ENCODE peak calls at places on chromosome 13, in seven cellular contexts. One of them, this sample, is unnamed.

GRCh38 chr13:66405908-66406802 is 824.0 kb downstream of the PCDH9 start:
- DNase-seq in cerebellum: no peak
- DNase-seq in fibroblast of the conjunctiva: peak
- DNase-seq in T-helper 2 cell: no peak
- DNase-seq in mucosa of gallbladder: no peak
- DNase-seq in fibroblast of the aortic adventitia: peak
- DNase-seq in body of pancreas: no peak
- DNase-seq in this sample: no peak

GRCh38 chr13:47298506-47298905 is 401.7 kb upstream of the HTR2A start:
- DNase-seq in cerebellum: no peak
- DNase-seq in fibroblast of the conjunctiva: no peak
- DNase-seq in T-helper 2 cell: no peak
- DNase-seq in mucosa of gallbladder: no peak
- DNase-seq in fibroblast of the aortic adventitia: peak
- DNase-seq in body of pancreas: no peak
- DNase-seq in this sample: no peak

GRCh38 chr13:59409651-59410200 is 754.0 kb downstream of the DIAPH3 start:
- DNase-seq in cerebellum: no peak
- DNase-seq in fibroblast of the conjunctiva: no peak
- DNase-seq in T-helper 2 cell: no peak
- DNase-seq in mucosa of gallbladder: no peak
- DNase-seq in fibroblast of the aortic adventitia: no peak
- DNase-seq in body of pancreas: no peak
- DNase-seq in this sample: no peak

GRCh38 chr13:50016421-50016820 is 1.2 kb downstream of the KCNRG start:
- DNase-seq in cerebellum: no peak
- DNase-seq in fibroblast of the conjunctiva: no peak
- DNase-seq in T-helper 2 cell: no peak
- DNase-seq in mucosa of gallbladder: no peak
- DNase-seq in fibroblast of the aortic adventitia: peak
- DNase-seq in body of pancreas: no peak
- DNase-seq in this sample: no peak

GRCh38 chr13:50989476-50989875 is 79.9 kb downstream of the RNASEH2B start:
- DNase-seq in cerebellum: no peak
- DNase-seq in fibroblast of the conjunctiva: no peak
- DNase-seq in T-helper 2 cell: no peak
- DNase-seq in mucosa of gallbladder: no peak
- DNase-seq in fibroblast of the aortic adventitia: no peak
- DNase-seq in body of pancreas: no peak
- DNase-seq in this sample: no peak

GRCh38 chr13:113034451-113035208 is 65.6 kb downstream of the MCF2L start:
- DNase-seq in cerebellum: peak
- DNase-seq in fibroblast of the conjunctiva: peak
- DNase-seq in T-helper 2 cell: no peak
- DNase-seq in mucosa of gallbladder: peak
- DNase-seq in fibroblast of the aortic adventitia: peak
- DNase-seq in body of pancreas: peak
- DNase-seq in this sample: no peak

GRCh38 chr13:30698023-30698422 is 37.3 kb upstream of the ALOX5AP start:
- DNase-seq in cerebellum: no peak
- DNase-seq in fibroblast of the conjunctiva: peak
- DNase-seq in T-helper 2 cell: no peak
- DNase-seq in mucosa of gallbladder: no peak
- DNase-seq in fibroblast of the aortic adventitia: peak
- DNase-seq in body of pancreas: no peak
- DNase-seq in this sample: no peak

GRCh38 chr13:100440756-100441421 is 147.7 kb downstream of the GGACT start:
- DNase-seq in cerebellum: no peak
- DNase-seq in fibroblast of the conjunctiva: no peak
- DNase-seq in T-helper 2 cell: no peak
- DNase-seq in mucosa of gallbladder: no peak
- DNase-seq in fibroblast of the aortic adventitia: peak
- DNase-seq in body of pancreas: no peak
- DNase-seq in this sample: no peak

GRCh38 chr13:46402178-46402577 is 15.1 kb upstream of the RUBCNL start:
- DNase-seq in cerebellum: no peak
- DNase-seq in fibroblast of the conjunctiva: no peak
- DNase-seq in T-helper 2 cell: no peak
- DNase-seq in mucosa of gallbladder: no peak
- DNase-seq in fibroblast of the aortic adventitia: no peak
- DNase-seq in body of pancreas: no peak
- DNase-seq in this sample: no peak

GRCh38 chr13:102847272-102848234 is 1.7 kb downstream of the ERCC5 start:
- DNase-seq in cerebellum: peak
- DNase-seq in fibroblast of the conjunctiva: no peak
- DNase-seq in T-helper 2 cell: peak
- DNase-seq in mucosa of gallbladder: no peak
- DNase-seq in fibroblast of the aortic adventitia: peak
- DNase-seq in body of pancreas: peak
- DNase-seq in this sample: no peak

GRCh38 chr13:67223024-67223423 is 7.1 kb downstream of the PCDH9 start:
- DNase-seq in cerebellum: no peak
- DNase-seq in fibroblast of the conjunctiva: peak
- DNase-seq in T-helper 2 cell: no peak
- DNase-seq in mucosa of gallbladder: no peak
- DNase-seq in fibroblast of the aortic adventitia: peak
- DNase-seq in body of pancreas: no peak
- DNase-seq in this sample: no peak

GRCh38 chr13:67076378-67076777 is 153.8 kb downstream of the PCDH9 start:
- DNase-seq in cerebellum: no peak
- DNase-seq in fibroblast of the conjunctiva: no peak
- DNase-seq in T-helper 2 cell: no peak
- DNase-seq in mucosa of gallbladder: no peak
- DNase-seq in fibroblast of the aortic adventitia: no peak
- DNase-seq in body of pancreas: no peak
- DNase-seq in this sample: no peak

GRCh38 chr13:92365904-92366303 is 860.7 kb upstream of the GPC6 start:
- DNase-seq in cerebellum: no peak
- DNase-seq in fibroblast of the conjunctiva: no peak
- DNase-seq in T-helper 2 cell: no peak
- DNase-seq in mucosa of gallbladder: no peak
- DNase-seq in fibroblast of the aortic adventitia: no peak
- DNase-seq in body of pancreas: no peak
- DNase-seq in this sample: no peak

GRCh38 chr13:72125561-72125960 is 258.6 kb upstream of the DACH1 start:
- DNase-seq in cerebellum: no peak
- DNase-seq in fibroblast of the conjunctiva: peak
- DNase-seq in T-helper 2 cell: no peak
- DNase-seq in mucosa of gallbladder: no peak
- DNase-seq in fibroblast of the aortic adventitia: no peak
- DNase-seq in body of pancreas: no peak
- DNase-seq in this sample: no peak

GRCh38 chr13:79379274-79379673 is 26.8 kb downstream of the RBM26 start:
- DNase-seq in cerebellum: no peak
- DNase-seq in fibroblast of the conjunctiva: no peak
- DNase-seq in T-helper 2 cell: no peak
- DNase-seq in mucosa of gallbladder: no peak
- DNase-seq in fibroblast of the aortic adventitia: peak
- DNase-seq in body of pancreas: no peak
- DNase-seq in this sample: no peak

GRCh38 chr13:111846396-111847174 is 220.4 kb upstream of the SOX1 start:
- DNase-seq in cerebellum: no peak
- DNase-seq in fibroblast of the conjunctiva: no peak
- DNase-seq in T-helper 2 cell: no peak
- DNase-seq in mucosa of gallbladder: no peak
- DNase-seq in fibroblast of the aortic adventitia: no peak
- DNase-seq in body of pancreas: no peak
- DNase-seq in this sample: no peak

GRCh38 chr13:114128624-114129522 is 3.5 kb downstream of the RASA3 start:
- DNase-seq in cerebellum: no peak
- DNase-seq in fibroblast of the conjunctiva: peak
- DNase-seq in T-helper 2 cell: peak
- DNase-seq in mucosa of gallbladder: peak
- DNase-seq in fibroblast of the aortic adventitia: peak
- DNase-seq in body of pancreas: peak
- DNase-seq in this sample: peak

GRCh38 chr13:35961002-35961401 is 170.2 kb downstream of the DCLK1 start:
- DNase-seq in cerebellum: no peak
- DNase-seq in fibroblast of the conjunctiva: no peak
- DNase-seq in T-helper 2 cell: no peak
- DNase-seq in mucosa of gallbladder: no peak
- DNase-seq in fibroblast of the aortic adventitia: peak
- DNase-seq in body of pancreas: no peak
- DNase-seq in this sample: no peak

GRCh38 chr13:88979465-88980180 is 1308.5 kb downstream of the SLITRK5 start:
- DNase-seq in cerebellum: no peak
- DNase-seq in fibroblast of the conjunctiva: no peak
- DNase-seq in T-helper 2 cell: no peak
- DNase-seq in mucosa of gallbladder: no peak
- DNase-seq in fibroblast of the aortic adventitia: no peak
- DNase-seq in body of pancreas: no peak
- DNase-seq in this sample: no peak

GRCh38 chr13:113635709-113636108 is 22.3 kb downstream of the ATP4B start:
- DNase-seq in cerebellum: no peak
- DNase-seq in fibroblast of the conjunctiva: no peak
- DNase-seq in T-helper 2 cell: no peak
- DNase-seq in mucosa of gallbladder: no peak
- DNase-seq in fibroblast of the aortic adventitia: no peak
- DNase-seq in body of pancreas: no peak
- DNase-seq in this sample: no peak

GRCh38 chr13:42997381-42997780 is 5.3 kb upstream of the EPSTI1 start:
- DNase-seq in cerebellum: no peak
- DNase-seq in fibroblast of the conjunctiva: no peak
- DNase-seq in T-helper 2 cell: no peak
- DNase-seq in mucosa of gallbladder: no peak
- DNase-seq in fibroblast of the aortic adventitia: peak
- DNase-seq in body of pancreas: no peak
- DNase-seq in this sample: no peak

GRCh38 chr13:21238267-21238666 is 61.8 kb downstream of the MRPL57 start:
- DNase-seq in cerebellum: no peak
- DNase-seq in fibroblast of the conjunctiva: no peak
- DNase-seq in T-helper 2 cell: no peak
- DNase-seq in mucosa of gallbladder: no peak
- DNase-seq in fibroblast of the aortic adventitia: no peak
- DNase-seq in body of pancreas: no peak
- DNase-seq in this sample: no peak

GRCh38 chr13:34335662-34336007 is 517.7 kb downstream of the RFC3 start:
- DNase-seq in cerebellum: no peak
- DNase-seq in fibroblast of the conjunctiva: no peak
- DNase-seq in T-helper 2 cell: no peak
- DNase-seq in mucosa of gallbladder: no peak
- DNase-seq in fibroblast of the aortic adventitia: no peak
- DNase-seq in body of pancreas: peak
- DNase-seq in this sample: no peak

GRCh38 chr13:105159794-105160193 is 1375.7 kb downstream of the EFNB2 start:
- DNase-seq in cerebellum: peak
- DNase-seq in fibroblast of the conjunctiva: no peak
- DNase-seq in T-helper 2 cell: no peak
- DNase-seq in mucosa of gallbladder: no peak
- DNase-seq in fibroblast of the aortic adventitia: no peak
- DNase-seq in body of pancreas: peak
- DNase-seq in this sample: no peak

GRCh38 chr13:100633461-100633860 is 41.1 kb downstream of the TMTC4 start:
- DNase-seq in cerebellum: no peak
- DNase-seq in fibroblast of the conjunctiva: peak
- DNase-seq in T-helper 2 cell: no peak
- DNase-seq in mucosa of gallbladder: no peak
- DNase-seq in fibroblast of the aortic adventitia: peak
- DNase-seq in body of pancreas: no peak
- DNase-seq in this sample: no peak

GRCh38 chr13:25775986-25776385 is 275.8 kb downstream of the SHISA2 start:
- DNase-seq in cerebellum: no peak
- DNase-seq in fibroblast of the conjunctiva: no peak
- DNase-seq in T-helper 2 cell: no peak
- DNase-seq in mucosa of gallbladder: no peak
- DNase-seq in fibroblast of the aortic adventitia: no peak
- DNase-seq in body of pancreas: no peak
- DNase-seq in this sample: no peak

GRCh38 chr13:97215325-97215724 is 6.8 kb upstream of the MBNL2 start:
- DNase-seq in cerebellum: no peak
- DNase-seq in fibroblast of the conjunctiva: no peak
- DNase-seq in T-helper 2 cell: no peak
- DNase-seq in mucosa of gallbladder: no peak
- DNase-seq in fibroblast of the aortic adventitia: no peak
- DNase-seq in body of pancreas: no peak
- DNase-seq in this sample: no peak

GRCh38 chr13:96822900-96823299 is 171.4 kb downstream of the OXGR1 start:
- DNase-seq in cerebellum: no peak
- DNase-seq in fibroblast of the conjunctiva: peak
- DNase-seq in T-helper 2 cell: no peak
- DNase-seq in mucosa of gallbladder: no peak
- DNase-seq in fibroblast of the aortic adventitia: peak
- DNase-seq in body of pancreas: peak
- DNase-seq in this sample: peak

GRCh38 chr13:23289917-23290357 is 109.2 kb downstream of the SGCG start:
- DNase-seq in cerebellum: no peak
- DNase-seq in fibroblast of the conjunctiva: peak
- DNase-seq in T-helper 2 cell: no peak
- DNase-seq in mucosa of gallbladder: no peak
- DNase-seq in fibroblast of the aortic adventitia: no peak
- DNase-seq in body of pancreas: no peak
- DNase-seq in this sample: no peak

GRCh38 chr13:76971215-76971614 is 20.7 kb upstream of the CLN5 start:
- DNase-seq in cerebellum: no peak
- DNase-seq in fibroblast of the conjunctiva: no peak
- DNase-seq in T-helper 2 cell: no peak
- DNase-seq in mucosa of gallbladder: no peak
- DNase-seq in fibroblast of the aortic adventitia: no peak
- DNase-seq in body of pancreas: no peak
- DNase-seq in this sample: no peak

GRCh38 chr13:62431852-62432251 is 1016.2 kb upstream of the PCDH20 start:
- DNase-seq in cerebellum: no peak
- DNase-seq in fibroblast of the conjunctiva: no peak
- DNase-seq in T-helper 2 cell: no peak
- DNase-seq in mucosa of gallbladder: no peak
- DNase-seq in fibroblast of the aortic adventitia: no peak
- DNase-seq in body of pancreas: no peak
- DNase-seq in this sample: no peak

GRCh38 chr13:111629933-111630332 is 309.5 kb downstream of the TEX29 start:
- DNase-seq in cerebellum: no peak
- DNase-seq in fibroblast of the conjunctiva: no peak
- DNase-seq in T-helper 2 cell: no peak
- DNase-seq in mucosa of gallbladder: no peak
- DNase-seq in fibroblast of the aortic adventitia: no peak
- DNase-seq in body of pancreas: no peak
- DNase-seq in this sample: no peak

GRCh38 chr13:113033498-113033897 is 64.5 kb downstream of the MCF2L start:
- DNase-seq in cerebellum: no peak
- DNase-seq in fibroblast of the conjunctiva: no peak
- DNase-seq in T-helper 2 cell: no peak
- DNase-seq in mucosa of gallbladder: no peak
- DNase-seq in fibroblast of the aortic adventitia: no peak
- DNase-seq in body of pancreas: no peak
- DNase-seq in this sample: no peak

GRCh38 chr13:102132896-102133295 is 269.0 kb downstream of the FGF14 start:
- DNase-seq in cerebellum: no peak
- DNase-seq in fibroblast of the conjunctiva: no peak
- DNase-seq in T-helper 2 cell: no peak
- DNase-seq in mucosa of gallbladder: no peak
- DNase-seq in fibroblast of the aortic adventitia: no peak
- DNase-seq in body of pancreas: no peak
- DNase-seq in this sample: no peak

GRCh38 chr13:110507678-110508381 is 53.7 kb downstream of the RAB20 start:
- DNase-seq in cerebellum: no peak
- DNase-seq in fibroblast of the conjunctiva: no peak
- DNase-seq in T-helper 2 cell: no peak
- DNase-seq in mucosa of gallbladder: peak
- DNase-seq in fibroblast of the aortic adventitia: no peak
- DNase-seq in body of pancreas: peak
- DNase-seq in this sample: peak

GRCh38 chr13:72437458-72437857 is 290.0 kb downstream of the MZT1 start:
- DNase-seq in cerebellum: no peak
- DNase-seq in fibroblast of the conjunctiva: peak
- DNase-seq in T-helper 2 cell: no peak
- DNase-seq in mucosa of gallbladder: no peak
- DNase-seq in fibroblast of the aortic adventitia: peak
- DNase-seq in body of pancreas: no peak
- DNase-seq in this sample: no peak

This sample was measured in left colon.